ENCODE peak calls at places on chromosome 14, in seven cellular contexts. One of them, this sample, is unnamed.
A peak's percentile ranks its signal among the peaks of the same experiment; 100 is the strongest.

GRCh38 chr14:72828604-72829003 is 65.3 kb downstream of the DPF3 start:
- DNase-seq in stimulated activated CD4-positive, alpha-beta T cell treated with anti-CD3 and anti-CD28 coated beads, TNF-alpha, amount 100 ng/mL, for 4 hours: no peak
- DNase-seq in left ventricle myocardium superior: peak; percentile 24
- DNase-seq in NCI-H524 treated with DMSO at 0.1 percent for 48 hours: no peak
- DNase-seq in AG09319: no peak
- DNase-seq in activated CD4-positive, alpha-beta T cell treated with anti-CD3 and anti-CD28 coated beads, Interleukin-2, amount 50 U/mL, for 1 hour: no peak
- DNase-seq in amniotic stem cell: no peak
- DNase-seq in this sample: no peak

GRCh38 chr14:53955671-53956426 is 776 bp downstream of the BMP4 start:
- DNase-seq in stimulated activated CD4-positive, alpha-beta T cell treated with anti-CD3 and anti-CD28 coated beads, TNF-alpha, amount 100 ng/mL, for 4 hours: no peak
- DNase-seq in left ventricle myocardium superior: peak; percentile 85
- DNase-seq in NCI-H524 treated with DMSO at 0.1 percent for 48 hours: no peak
- DNase-seq in AG09319: no peak
- DNase-seq in activated CD4-positive, alpha-beta T cell treated with anti-CD3 and anti-CD28 coated beads, Interleukin-2, amount 50 U/mL, for 1 hour: no peak
- DNase-seq in amniotic stem cell: no peak
- DNase-seq in this sample: no peak

GRCh38 chr14:104579507-104579906 is at the start of gene C14orf180:
- DNase-seq in stimulated activated CD4-positive, alpha-beta T cell treated with anti-CD3 and anti-CD28 coated beads, TNF-alpha, amount 100 ng/mL, for 4 hours: no peak
- DNase-seq in left ventricle myocardium superior: peak; percentile 89
- DNase-seq in NCI-H524 treated with DMSO at 0.1 percent for 48 hours: no peak
- DNase-seq in AG09319: no peak
- DNase-seq in activated CD4-positive, alpha-beta T cell treated with anti-CD3 and anti-CD28 coated beads, Interleukin-2, amount 50 U/mL, for 1 hour: no peak
- DNase-seq in amniotic stem cell: no peak
- DNase-seq in this sample: no peak

GRCh38 chr14:98059106-98059505 is 1212.9 kb downstream of the BCL11B start:
- DNase-seq in stimulated activated CD4-positive, alpha-beta T cell treated with anti-CD3 and anti-CD28 coated beads, TNF-alpha, amount 100 ng/mL, for 4 hours: no peak
- DNase-seq in left ventricle myocardium superior: no peak
- DNase-seq in NCI-H524 treated with DMSO at 0.1 percent for 48 hours: no peak
- DNase-seq in AG09319: no peak
- DNase-seq in activated CD4-positive, alpha-beta T cell treated with anti-CD3 and anti-CD28 coated beads, Interleukin-2, amount 50 U/mL, for 1 hour: no peak
- DNase-seq in amniotic stem cell: no peak
- DNase-seq in this sample: no peak

GRCh38 chr14:70909788-70910614 is 2.7 kb downstream of the PCNX1 start:
- DNase-seq in stimulated activated CD4-positive, alpha-beta T cell treated with anti-CD3 and anti-CD28 coated beads, TNF-alpha, amount 100 ng/mL, for 4 hours: no peak
- DNase-seq in left ventricle myocardium superior: no peak
- DNase-seq in NCI-H524 treated with DMSO at 0.1 percent for 48 hours: no peak
- DNase-seq in AG09319: no peak
- DNase-seq in activated CD4-positive, alpha-beta T cell treated with anti-CD3 and anti-CD28 coated beads, Interleukin-2, amount 50 U/mL, for 1 hour: peak; percentile 7
- DNase-seq in amniotic stem cell: no peak
- DNase-seq in this sample: no peak

GRCh38 chr14:103550451-103551337 is 11.8 kb downstream of the BAG5 start:
- DNase-seq in stimulated activated CD4-positive, alpha-beta T cell treated with anti-CD3 and anti-CD28 coated beads, TNF-alpha, amount 100 ng/mL, for 4 hours: no peak
- DNase-seq in left ventricle myocardium superior: peak; percentile 66
- DNase-seq in NCI-H524 treated with DMSO at 0.1 percent for 48 hours: no peak
- DNase-seq in AG09319: no peak
- DNase-seq in activated CD4-positive, alpha-beta T cell treated with anti-CD3 and anti-CD28 coated beads, Interleukin-2, amount 50 U/mL, for 1 hour: no peak
- DNase-seq in amniotic stem cell: no peak
- DNase-seq in this sample: no peak

GRCh38 chr14:34220921-34221320 is 241.1 kb downstream of the SPTSSA start:
- DNase-seq in stimulated activated CD4-positive, alpha-beta T cell treated with anti-CD3 and anti-CD28 coated beads, TNF-alpha, amount 100 ng/mL, for 4 hours: no peak
- DNase-seq in left ventricle myocardium superior: no peak
- DNase-seq in NCI-H524 treated with DMSO at 0.1 percent for 48 hours: no peak
- DNase-seq in AG09319: no peak
- DNase-seq in activated CD4-positive, alpha-beta T cell treated with anti-CD3 and anti-CD28 coated beads, Interleukin-2, amount 50 U/mL, for 1 hour: no peak
- DNase-seq in amniotic stem cell: no peak
- DNase-seq in this sample: no peak

GRCh38 chr14:36988989-36989388 is 183.4 kb downstream of the SLC25A21 start:
- DNase-seq in stimulated activated CD4-positive, alpha-beta T cell treated with anti-CD3 and anti-CD28 coated beads, TNF-alpha, amount 100 ng/mL, for 4 hours: no peak
- DNase-seq in left ventricle myocardium superior: no peak
- DNase-seq in NCI-H524 treated with DMSO at 0.1 percent for 48 hours: no peak
- DNase-seq in AG09319: no peak
- DNase-seq in activated CD4-positive, alpha-beta T cell treated with anti-CD3 and anti-CD28 coated beads, Interleukin-2, amount 50 U/mL, for 1 hour: no peak
- DNase-seq in amniotic stem cell: no peak
- DNase-seq in this sample: no peak

GRCh38 chr14:75946785-75947184 is 35.0 kb downstream of the TGFB3 start:
- DNase-seq in stimulated activated CD4-positive, alpha-beta T cell treated with anti-CD3 and anti-CD28 coated beads, TNF-alpha, amount 100 ng/mL, for 4 hours: no peak
- DNase-seq in left ventricle myocardium superior: no peak
- DNase-seq in NCI-H524 treated with DMSO at 0.1 percent for 48 hours: no peak
- DNase-seq in AG09319: no peak
- DNase-seq in activated CD4-positive, alpha-beta T cell treated with anti-CD3 and anti-CD28 coated beads, Interleukin-2, amount 50 U/mL, for 1 hour: no peak
- DNase-seq in amniotic stem cell: no peak
- DNase-seq in this sample: no peak

GRCh38 chr14:56587701-56588100 is 8.1 kb downstream of the TMEM260 start:
- DNase-seq in stimulated activated CD4-positive, alpha-beta T cell treated with anti-CD3 and anti-CD28 coated beads, TNF-alpha, amount 100 ng/mL, for 4 hours: no peak
- DNase-seq in left ventricle myocardium superior: no peak
- DNase-seq in NCI-H524 treated with DMSO at 0.1 percent for 48 hours: no peak
- DNase-seq in AG09319: no peak
- DNase-seq in activated CD4-positive, alpha-beta T cell treated with anti-CD3 and anti-CD28 coated beads, Interleukin-2, amount 50 U/mL, for 1 hour: no peak
- DNase-seq in amniotic stem cell: no peak
- DNase-seq in this sample: no peak

GRCh38 chr14:95526483-95527391 is 8.1 kb upstream of the GLRX5 start:
- DNase-seq in stimulated activated CD4-positive, alpha-beta T cell treated with anti-CD3 and anti-CD28 coated beads, TNF-alpha, amount 100 ng/mL, for 4 hours: no peak
- DNase-seq in left ventricle myocardium superior: no peak
- DNase-seq in NCI-H524 treated with DMSO at 0.1 percent for 48 hours: no peak
- DNase-seq in AG09319: no peak
- DNase-seq in activated CD4-positive, alpha-beta T cell treated with anti-CD3 and anti-CD28 coated beads, Interleukin-2, amount 50 U/mL, for 1 hour: no peak
- DNase-seq in amniotic stem cell: no peak
- DNase-seq in this sample: no peak

GRCh38 chr14:100443643-100444042 is 120.5 kb downstream of the SLC25A47 start:
- DNase-seq in stimulated activated CD4-positive, alpha-beta T cell treated with anti-CD3 and anti-CD28 coated beads, TNF-alpha, amount 100 ng/mL, for 4 hours: no peak
- DNase-seq in left ventricle myocardium superior: no peak
- DNase-seq in NCI-H524 treated with DMSO at 0.1 percent for 48 hours: no peak
- DNase-seq in AG09319: no peak
- DNase-seq in activated CD4-positive, alpha-beta T cell treated with anti-CD3 and anti-CD28 coated beads, Interleukin-2, amount 50 U/mL, for 1 hour: no peak
- DNase-seq in amniotic stem cell: no peak
- DNase-seq in this sample: peak; percentile 10

GRCh38 chr14:95433094-95433478 is 83.4 kb downstream of the SYNE3 start:
- DNase-seq in stimulated activated CD4-positive, alpha-beta T cell treated with anti-CD3 and anti-CD28 coated beads, TNF-alpha, amount 100 ng/mL, for 4 hours: no peak
- DNase-seq in left ventricle myocardium superior: no peak
- DNase-seq in NCI-H524 treated with DMSO at 0.1 percent for 48 hours: no peak
- DNase-seq in AG09319: no peak
- DNase-seq in activated CD4-positive, alpha-beta T cell treated with anti-CD3 and anti-CD28 coated beads, Interleukin-2, amount 50 U/mL, for 1 hour: no peak
- DNase-seq in amniotic stem cell: no peak
- DNase-seq in this sample: no peak

GRCh38 chr14:101460986-101461750 is 100.1 kb upstream of the DIO3 start:
- DNase-seq in stimulated activated CD4-positive, alpha-beta T cell treated with anti-CD3 and anti-CD28 coated beads, TNF-alpha, amount 100 ng/mL, for 4 hours: no peak
- DNase-seq in left ventricle myocardium superior: no peak
- DNase-seq in NCI-H524 treated with DMSO at 0.1 percent for 48 hours: no peak
- DNase-seq in AG09319: no peak
- DNase-seq in activated CD4-positive, alpha-beta T cell treated with anti-CD3 and anti-CD28 coated beads, Interleukin-2, amount 50 U/mL, for 1 hour: no peak
- DNase-seq in amniotic stem cell: no peak
- DNase-seq in this sample: no peak

GRCh38 chr14:99273724-99274345 is 1.8 kb upstream of the BCL11B start:
- DNase-seq in stimulated activated CD4-positive, alpha-beta T cell treated with anti-CD3 and anti-CD28 coated beads, TNF-alpha, amount 100 ng/mL, for 4 hours: no peak
- DNase-seq in left ventricle myocardium superior: no peak
- DNase-seq in NCI-H524 treated with DMSO at 0.1 percent for 48 hours: no peak
- DNase-seq in AG09319: no peak
- DNase-seq in activated CD4-positive, alpha-beta T cell treated with anti-CD3 and anti-CD28 coated beads, Interleukin-2, amount 50 U/mL, for 1 hour: no peak
- DNase-seq in amniotic stem cell: no peak
- DNase-seq in this sample: no peak

GRCh38 chr14:96136361-96136760 is 68.3 kb upstream of the BDKRB2 start:
- DNase-seq in stimulated activated CD4-positive, alpha-beta T cell treated with anti-CD3 and anti-CD28 coated beads, TNF-alpha, amount 100 ng/mL, for 4 hours: no peak
- DNase-seq in left ventricle myocardium superior: no peak
- DNase-seq in NCI-H524 treated with DMSO at 0.1 percent for 48 hours: no peak
- DNase-seq in AG09319: peak; percentile 73
- DNase-seq in activated CD4-positive, alpha-beta T cell treated with anti-CD3 and anti-CD28 coated beads, Interleukin-2, amount 50 U/mL, for 1 hour: no peak
- DNase-seq in amniotic stem cell: peak; percentile 48
- DNase-seq in this sample: no peak

This sample was measured in Panc1.